ENCODE peak calls at places on chromosomes 16 and 17, in ten cellular contexts. B is HuH-7.5; Z is spleen; C is lower leg skin; R is stimulated activated CD4-positive, alpha-beta T cell treated with anti-CD3 and anti-CD28 coated beads, Interleukin-4, amount 100 ng/mL, for 1 hour; X is LoVo; N is substantia nigra; H is nucleus accumbens; G is uterus; L is activated CD8-positive, alpha-beta memory T cell treated with anti-CD3 and anti-CD28 coated beads, Interleukin-2, amount 50 U/mL, for 48 hours. J is an unnamed sample.

GRCh38 chr17:59756236-59756818 is 48.9 kb downstream of the VMP1 start:
- DNase-seq in G (no peak), R (no peak), X (peak), H (no peak), L (no peak), N (no peak), B (no peak), C (no peak), Z (no peak), J (peak)

GRCh38 chr17:43608313-43608712 is 53.4 kb downstream of the MEOX1 start:
- DNase-seq in Z (no peak), B (no peak), G (no peak), L (peak), X (no peak), R (peak), N (no peak), H (no peak), C (no peak), J (no peak)

GRCh38 chr16:82510041-82510440 is 116.7 kb upstream of the CDH13 start:
- DNase-seq in H (no peak), C (no peak), Z (no peak), G (no peak), B (no peak), R (no peak), X (no peak), L (no peak), N (no peak), J (no peak)

GRCh38 chr16:22973451-22973991 is 159.6 kb downstream of the HS3ST2 start:
- DNase-seq in B (no peak), H (no peak), G (no peak), C (no peak), L (no peak), X (no peak), R (no peak), Z (no peak), N (no peak), J (no peak)

GRCh38 chr17:4074831-4075495 is 67.9 kb downstream of the ZZEF1 start:
- DNase-seq in C (no peak), G (no peak), L (no peak), N (no peak), H (no peak), R (no peak), Z (no peak), B (peak), X (peak), J (peak)

GRCh38 chr17:77432791-77433190 is 292.0 kb downstream of the SEC14L1 start:
- DNase-seq in H (no peak), G (no peak), X (no peak), R (peak), Z (no peak), N (no peak), C (no peak), B (no peak), L (no peak), J (no peak)

GRCh38 chr17:17146791-17147406 is 59.2 kb downstream of the PLD6 start:
- DNase-seq in C (no peak), L (no peak), X (no peak), G (no peak), H (no peak), Z (no peak), B (peak), N (no peak), R (peak), J (no peak)

GRCh38 chr16:66824006-66824405 is 6.8 kb downstream of the NAE1 start:
- DNase-seq in N (no peak), H (no peak), R (no peak), Z (no peak), L (no peak), X (no peak), G (no peak), B (no peak), C (no peak), J (no peak)

GRCh38 chr17:17836818-17837379 is at the start of gene SREBF1:
- DNase-seq in N (peak), R (peak), G (no peak), B (peak), L (peak), H (peak), Z (peak), X (peak), C (no peak), J (peak)

GRCh38 chr17:45040459-45040858 is 11.0 kb downstream of the DCAKD start:
- DNase-seq in C (no peak), R (no peak), H (no peak), G (no peak), L (no peak), B (no peak), X (no peak), Z (no peak), N (no peak), J (no peak)

GRCh38 chr16:3259097-3259496 is 2.7 kb upstream of the MEFV start:
- DNase-seq in R (no peak), C (peak), L (no peak), Z (no peak), B (no peak), N (peak), H (no peak), G (no peak), X (no peak), J (no peak)